ENCODE peak calls at places on chromosomes 6 and 20, in seven cellular contexts. H is H1, O is SK-N-SH, E is HCT116, Z is K562, I is HepG2, P is GM12878. A is an unnamed sample.

GRCh38 chr6:1412908-1413307 is 23.5 kb downstream of the FOXF2 start:
- DNase-seq in P (no peak), O (no peak), H (no peak), E (no peak), I (no peak), Z (no peak), A (no peak)

GRCh38 chr6:14903176-14904088 is 342.4 kb upstream of the JARID2 start:
- DNase-seq in O (no peak), E (no peak), H (no peak), Z (no peak), P (no peak), I (no peak), A (no peak)

GRCh38 chr6:85006362-85006761 is 242.0 kb upstream of the TBX18 start:
- DNase-seq in H (no peak), O (no peak), P (no peak), E (no peak), Z (no peak), I (no peak), A (no peak)

GRCh38 chr20:37392441-37393195 is 46.7 kb downstream of the SRC start:
- DNase-seq in P (no peak), E (no peak), I (peak), Z (peak), H (no peak), O (peak), A (no peak)

GRCh38 chr6:116255246-116255800 is 1.4 kb upstream of the TSPYL4 start:
- DNase-seq in P (no peak), Z (peak), I (peak), H (no peak), O (peak), E (no peak), A (no peak)

GRCh38 chr6:37242429-37243052 is 15.0 kb upstream of the TBC1D22B start:
- DNase-seq in Z (peak), P (no peak), I (peak), E (peak), H (no peak), O (no peak), A (peak)

GRCh38 chr6:142322066-142322465 is 20.3 kb downstream of the ADGRG6 start:
- DNase-seq in E (no peak), Z (no peak), I (no peak), P (no peak), O (no peak), H (no peak), A (no peak)

GRCh38 chr6:14047151-14047740 is 70.3 kb upstream of the CD83 start:
- DNase-seq in Z (no peak), P (no peak), O (no peak), E (no peak), I (no peak), H (no peak), A (no peak)

GRCh38 chr20:34222208-34222607 is 19.0 kb upstream of the ASIP start:
- DNase-seq in P (no peak), H (no peak), I (no peak), E (no peak), Z (no peak), O (no peak), A (no peak)

GRCh38 chr6:39905640-39905975 is 28.7 kb downstream of the MOCS1 start:
- DNase-seq in E (no peak), H (no peak), I (no peak), P (no peak), O (no peak), Z (no peak), A (no peak)

GRCh38 chr6:32060966-32061655 is 22.9 kb downstream of the CYP21A2 start:
- DNase-seq in O (no peak), H (no peak), P (no peak), I (no peak), E (no peak), Z (peak), A (no peak)

GRCh38 chr6:109452181-109452580 is 3.4 kb downstream of the MICAL1 start:
- DNase-seq in H (no peak), O (no peak), I (no peak), E (no peak), P (no peak), Z (no peak), A (no peak)

GRCh38 chr6:166587631-166588413 is 1.3 kb upstream of the RAMACL start:
- DNase-seq in P (peak), Z (no peak), O (no peak), I (no peak), E (no peak), H (no peak), A (no peak)

GRCh38 chr6:151475653-151476523 is 17.9 kb upstream of the CCDC170 start:
- DNase-seq in H (peak), O (peak), Z (peak), I (peak), E (peak), P (no peak), A (peak)

GRCh38 chr6:31393932-31394331 is 9.5 kb upstream of the MICA start:
- DNase-seq in H (no peak), I (no peak), O (no peak), E (no peak), P (no peak), Z (no peak), A (no peak)

GRCh38 chr6:111478749-111479148 is 4.3 kb downstream of the REV3L start:
- DNase-seq in H (no peak), P (peak), O (no peak), I (peak), Z (peak), E (peak), A (peak)

GRCh38 chr6:163830641-163831040 is 416.1 kb downstream of the QKI start:
- DNase-seq in H (no peak), O (no peak), Z (no peak), E (no peak), P (no peak), I (no peak), A (no peak)

GRCh38 chr6:55726144-55726543 is 147.2 kb upstream of the HMGCLL1 start:
- DNase-seq in Z (no peak), E (no peak), P (no peak), O (no peak), I (no peak), H (no peak), A (peak)

GRCh38 chr6:35385457-35386202 is 43.3 kb downstream of the PPARD start:
- DNase-seq in Z (no peak), I (peak), O (no peak), H (no peak), P (no peak), E (no peak), A (no peak)

GRCh38 chr6:44972710-44973109 is 355.4 kb upstream of the RUNX2 start:
- DNase-seq in I (no peak), P (no peak), O (no peak), E (no peak), H (no peak), Z (no peak), A (no peak)

GRCh38 chr6:105431226-105431625 is 28.3 kb upstream of the PREP start:
- DNase-seq in I (peak), Z (peak), H (no peak), P (no peak), E (peak), O (peak), A (no peak)
- TF ChIP-seq JUND in I (no peak), Z (no peak), H (no peak), P (no peak), E (no peak), O (no peak), A (no peak)

DNA sequence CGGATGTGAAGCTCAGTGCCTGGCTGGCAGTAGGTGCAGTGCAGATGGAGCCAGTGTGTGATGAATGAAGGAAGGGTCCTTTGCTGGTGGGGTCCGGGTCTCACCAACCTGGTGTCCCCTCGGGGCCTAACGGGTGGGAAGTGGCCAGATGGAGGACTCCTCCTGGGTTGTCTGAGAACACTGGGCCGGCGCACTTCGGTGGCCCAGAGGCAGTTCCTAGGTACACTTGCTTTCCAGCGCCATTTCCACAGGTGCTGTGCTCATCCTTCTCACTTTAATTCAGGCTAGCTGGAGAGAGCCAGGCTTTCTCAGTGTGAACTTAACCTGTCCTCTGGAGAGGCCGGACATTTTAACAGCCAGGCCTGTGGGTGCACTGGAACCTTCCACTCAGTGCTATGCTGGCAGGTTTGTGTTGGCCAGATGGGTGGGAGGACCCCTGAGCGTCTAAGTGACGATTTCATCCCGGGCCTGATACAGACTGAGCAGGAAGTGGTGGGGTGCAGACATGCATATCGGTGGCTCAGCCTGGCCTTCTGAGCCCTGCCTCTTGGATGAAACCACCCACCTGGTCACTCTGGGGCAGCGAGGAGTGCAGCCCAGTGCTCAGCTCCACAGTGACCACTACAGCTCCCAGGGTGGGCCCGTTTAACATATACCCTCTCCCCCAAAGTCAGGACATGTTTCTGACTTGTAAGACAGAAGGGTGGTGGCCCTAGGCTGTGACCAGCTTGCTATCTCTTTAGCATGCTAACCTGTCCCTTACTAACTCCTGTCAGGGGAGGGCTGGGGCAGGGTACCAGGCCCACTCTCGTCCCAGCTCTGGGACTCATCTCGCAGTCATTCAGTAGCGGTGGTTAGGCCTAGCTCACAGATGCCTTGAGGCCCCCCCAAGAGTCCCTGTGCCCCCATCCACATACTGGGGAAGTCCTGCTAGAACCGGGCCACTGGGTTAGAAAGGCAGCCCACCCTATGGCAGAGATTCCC is 8.2 kb upstream of the PYGB start:
- DNase-seq in O (no peak), P (no peak), I (no peak), E (no peak), H (no peak), Z (no peak), A (no peak)
- TF ChIP-seq JUND in O (no peak), P (no peak), I (no peak), E (no peak), H (no peak), Z (no peak), A (no peak)

GRCh38 chr6:125524356-125524755 is 222.6 kb upstream of the HDDC2 start:
- DNase-seq in I (no peak), E (no peak), O (no peak), H (no peak), P (no peak), Z (no peak), A (no peak)
- TF ChIP-seq JUND in I (no peak), E (no peak), O (no peak), H (no peak), P (no peak), Z (no peak), A (no peak)

GRCh38 chr6:7723554-7723953 is 2.3 kb upstream of the BMP6 start:
- DNase-seq in E (no peak), Z (no peak), O (no peak), H (no peak), P (no peak), I (no peak), A (peak)
- TF ChIP-seq JUND in E (no peak), Z (no peak), O (no peak), H (no peak), P (no peak), I (no peak), A (no peak)

DNA sequence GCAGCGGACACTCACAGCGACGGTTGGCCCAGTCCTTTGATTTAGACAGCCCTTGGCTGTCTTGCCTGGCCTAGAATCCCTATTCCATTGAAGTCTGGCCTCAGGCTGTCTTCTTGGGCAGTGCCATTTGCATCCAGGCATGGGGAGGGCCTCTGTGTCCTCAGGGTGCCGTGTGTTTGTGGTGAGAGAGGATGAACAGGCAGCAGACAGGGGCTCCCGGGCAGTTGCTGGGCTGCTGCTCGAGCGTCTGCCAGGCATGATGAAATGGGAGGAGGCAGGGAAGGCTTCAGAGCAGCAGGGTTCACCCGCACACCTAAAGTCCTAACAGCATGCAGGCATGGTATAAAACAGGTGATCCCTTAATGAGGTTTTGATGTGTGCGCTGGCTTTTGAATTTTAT is 126.9 kb downstream of the SOBP start:
- DNase-seq in O (peak), P (no peak), E (no peak), H (no peak), Z (no peak), I (no peak), A (no peak)
- TF ChIP-seq JUND in O (no peak), P (no peak), E (no peak), H (no peak), Z (no peak), I (no peak), A (no peak)

GRCh38 chr6:28979679-28980078 is 25.4 kb downstream of the ZNF311 start:
- DNase-seq in P (no peak), Z (peak), E (no peak), I (no peak), H (no peak), O (no peak), A (no peak)

GRCh38 chr6:28981833-28982475 is 23.2 kb downstream of the ZNF311 start:
- DNase-seq in I (peak), E (peak), P (peak), O (peak), Z (peak), H (no peak), A (no peak)

GRCh38 chr6:28980137-28980796 is 24.8 kb downstream of the ZNF311 start:
- DNase-seq in P (no peak), I (peak), Z (peak), O (no peak), E (no peak), H (no peak), A (no peak)

GRCh38 chr6:28981391-28981832 is 23.7 kb downstream of the ZNF311 start:
- DNase-seq in H (no peak), E (peak), O (peak), Z (peak), I (peak), P (peak), A (no peak)

GRCh38 chr6:28980797-28981390 is 24.2 kb downstream of the ZNF311 start:
- DNase-seq in P (peak), H (no peak), E (peak), O (peak), I (peak), Z (peak), A (no peak)
- TF ChIP-seq JUND in P (no peak), H (no peak), E (peak), O (no peak), I (no peak), Z (peak), A (no peak)

GRCh38 chr6:156662025-156662445 is 115.1 kb upstream of the ARID1B start:
- DNase-seq in I (peak), O (no peak), E (peak), Z (peak), P (no peak), H (no peak), A (peak)
- TF ChIP-seq JUND in I (no peak), O (no peak), E (no peak), Z (peak), P (no peak), H (no peak), A (no peak)

GRCh38 chr20:55255016-55255415 is 750.3 kb downstream of the CBLN4 start:
- DNase-seq in P (no peak), Z (no peak), H (no peak), E (no peak), I (no peak), O (no peak), A (no peak)
- TF ChIP-seq JUND in P (no peak), Z (no peak), H (no peak), E (no peak), I (no peak), O (no peak), A (no peak)

GRCh38 chr6:17226766-17227338 is 54.3 kb upstream of the RBM24 start:
- DNase-seq in I (no peak), E (no peak), O (no peak), Z (no peak), H (no peak), P (no peak), A (no peak)
- TF ChIP-seq JUND in I (no peak), E (no peak), O (no peak), Z (no peak), H (no peak), P (no peak), A (no peak)

DNA sequence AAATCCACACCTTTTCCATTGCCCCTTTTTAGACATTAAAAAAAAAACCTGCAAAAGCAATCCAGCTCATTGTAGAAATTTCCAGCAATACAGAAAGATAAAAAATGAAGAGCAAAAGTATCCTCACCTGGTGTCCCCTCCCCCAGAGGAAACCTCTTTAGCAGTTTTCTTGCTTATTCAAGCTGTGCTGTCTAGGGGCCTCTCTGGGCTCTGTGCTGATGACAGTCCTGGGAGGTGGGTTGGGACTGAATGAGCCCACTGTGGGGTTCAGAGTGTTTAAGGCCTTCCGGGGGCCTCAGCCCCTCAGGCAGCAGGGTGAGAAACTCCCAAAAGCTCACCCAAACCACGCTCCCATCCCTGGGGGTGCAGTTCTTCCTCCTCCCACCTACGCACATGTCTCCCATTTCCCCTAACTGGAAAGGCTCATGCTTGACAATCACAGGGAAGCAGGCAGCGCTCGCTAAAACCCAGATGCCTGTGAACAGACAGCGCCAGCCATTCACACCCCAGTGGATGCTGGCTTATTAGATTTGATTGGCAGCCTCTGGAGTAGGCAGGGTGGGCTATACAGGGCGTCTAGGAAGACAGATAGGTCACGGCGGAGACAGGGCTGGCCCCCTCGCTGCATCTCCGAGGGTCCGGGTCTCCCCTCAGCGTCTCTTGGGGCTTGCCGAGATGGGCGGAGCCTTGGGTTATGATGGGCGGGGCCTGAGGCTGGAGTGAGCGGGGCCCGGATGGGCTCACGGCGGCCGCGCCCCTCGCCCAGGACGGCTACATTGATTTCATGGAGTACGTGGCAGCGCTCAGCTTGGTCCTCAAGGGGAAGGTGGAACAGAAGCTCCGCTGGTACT is 4.6 kb downstream of the GUCA1A start:
- DNase-seq in H (peak), O (peak), E (no peak), P (no peak), Z (no peak), I (no peak), A (no peak)
- TF ChIP-seq JUND in H (no peak), O (no peak), E (no peak), P (no peak), Z (no peak), I (no peak), A (no peak)

A was measured in T47D.